ENCODE peak calls at places on chromosome 9, in six cellular contexts. One of them, this sample, is unnamed.
A peak's percentile ranks its signal among the peaks of the same experiment; 100 is the strongest.

GRCh38 chr9:122468735-122469134 is 9.0 kb downstream of the OR1J1 start:
- DNase-seq in OCI-LY7: no peak
- DNase-seq in hepatocyte: no peak
- DNase-seq in SK-N-SH: no peak
- DNase-seq in GM23338: no peak
- DNase-seq in MM.1S: no peak
- DNase-seq in this sample: no peak

GRCh38 chr9:115694014-115694413 is 459.6 kb upstream of the PAPPA start:
- DNase-seq in MM.1S: no peak
- DNase-seq in GM23338: peak; percentile 80
- DNase-seq in OCI-LY7: no peak
- DNase-seq in SK-N-SH: no peak
- DNase-seq in hepatocyte: peak; percentile 64
- DNase-seq in this sample: peak; percentile 73

GRCh38 chr9:38362912-38363588 is 29.5 kb upstream of the ALDH1B1 start:
- DNase-seq in MM.1S: peak; percentile 57
- DNase-seq in OCI-LY7: peak; percentile 31
- DNase-seq in SK-N-SH: peak; percentile 70
- DNase-seq in GM23338: peak; percentile 55
- DNase-seq in hepatocyte: peak; percentile 76
- DNase-seq in this sample: peak; percentile 69

GRCh38 chr9:119020284-119020683 is 349.0 kb downstream of the BRINP1 start:
- DNase-seq in SK-N-SH: no peak
- DNase-seq in GM23338: no peak
- DNase-seq in hepatocyte: no peak
- DNase-seq in OCI-LY7: no peak
- DNase-seq in MM.1S: no peak
- DNase-seq in this sample: no peak

GRCh38 chr9:110919609-110920008 is 118.7 kb downstream of the LPAR1 start:
- DNase-seq in GM23338: no peak
- DNase-seq in SK-N-SH: no peak
- DNase-seq in OCI-LY7: no peak
- DNase-seq in hepatocyte: peak; percentile 57
- DNase-seq in MM.1S: no peak
- DNase-seq in this sample: no peak

GRCh38 chr9:97366889-97367288 is 45.0 kb upstream of the TDRD7 start:
- DNase-seq in hepatocyte: no peak
- DNase-seq in OCI-LY7: no peak
- DNase-seq in GM23338: no peak
- DNase-seq in SK-N-SH: no peak
- DNase-seq in MM.1S: no peak
- DNase-seq in this sample: no peak

GRCh38 chr9:93582115-93582514 is 5.7 kb downstream of the PHF2 start:
- DNase-seq in SK-N-SH: no peak
- DNase-seq in GM23338: no peak
- DNase-seq in OCI-LY7: no peak
- DNase-seq in hepatocyte: peak; percentile 74
- DNase-seq in MM.1S: no peak
- DNase-seq in this sample: no peak

GRCh38 chr9:7121055-7121454 is 363.3 kb downstream of the KDM4C start:
- DNase-seq in hepatocyte: no peak
- DNase-seq in MM.1S: no peak
- DNase-seq in GM23338: no peak
- DNase-seq in SK-N-SH: no peak
- DNase-seq in OCI-LY7: no peak
- DNase-seq in this sample: no peak

GRCh38 chr9:33227741-33228140 is 12.2 kb upstream of the SPINK4 start:
- DNase-seq in SK-N-SH: no peak
- DNase-seq in GM23338: peak; percentile 44
- DNase-seq in MM.1S: no peak
- DNase-seq in hepatocyte: no peak
- DNase-seq in OCI-LY7: no peak
- DNase-seq in this sample: no peak

GRCh38 chr9:304106-304505 is 89.4 kb downstream of the DOCK8 start:
- DNase-seq in SK-N-SH: no peak
- DNase-seq in OCI-LY7: no peak
- DNase-seq in MM.1S: no peak
- DNase-seq in hepatocyte: no peak
- DNase-seq in GM23338: no peak
- DNase-seq in this sample: no peak

GRCh38 chr9:2132484-2133082 is 117.4 kb downstream of the SMARCA2 start:
- DNase-seq in OCI-LY7: peak; percentile 36
- DNase-seq in GM23338: peak; percentile 76
- DNase-seq in MM.1S: peak; percentile 23
- DNase-seq in hepatocyte: peak; percentile 23
- DNase-seq in SK-N-SH: peak; percentile 44
- DNase-seq in this sample: peak; percentile 42

GRCh38 chr9:112285056-112285455 is 48.4 kb downstream of the PTBP3 start:
- DNase-seq in GM23338: no peak
- DNase-seq in hepatocyte: no peak
- DNase-seq in OCI-LY7: no peak
- DNase-seq in MM.1S: no peak
- DNase-seq in SK-N-SH: no peak
- DNase-seq in this sample: no peak

GRCh38 chr9:121483049-121483448 is 16.6 kb downstream of the GGTA1 start:
- DNase-seq in MM.1S: no peak
- DNase-seq in GM23338: no peak
- DNase-seq in SK-N-SH: no peak
- DNase-seq in OCI-LY7: no peak
- DNase-seq in hepatocyte: peak; percentile 25
- DNase-seq in this sample: no peak

GRCh38 chr9:131524578-131525315 is 6.3 kb downstream of the UCK1 start:
- DNase-seq in OCI-LY7: no peak
- DNase-seq in GM23338: no peak
- DNase-seq in MM.1S: no peak
- DNase-seq in hepatocyte: no peak
- DNase-seq in SK-N-SH: no peak
- DNase-seq in this sample: no peak

GRCh38 chr9:115595951-115596742 is 478.2 kb upstream of the TNC start:
- DNase-seq in OCI-LY7: no peak
- DNase-seq in hepatocyte: no peak
- DNase-seq in GM23338: peak; percentile 16
- DNase-seq in SK-N-SH: no peak
- DNase-seq in MM.1S: no peak
- DNase-seq in this sample: peak; percentile 16

GRCh38 chr9:34994429-34995287 is 5.1 kb downstream of the DNAJB5 start:
- DNase-seq in SK-N-SH: peak; percentile 80
- DNase-seq in MM.1S: no peak
- DNase-seq in GM23338: peak; percentile 79
- DNase-seq in hepatocyte: peak; percentile 66
- DNase-seq in OCI-LY7: no peak
- DNase-seq in this sample: peak; percentile 66

GRCh38 chr9:127053908-127054307 is 68.5 kb downstream of the ANGPTL2 start:
- DNase-seq in hepatocyte: no peak
- DNase-seq in SK-N-SH: no peak
- DNase-seq in OCI-LY7: no peak
- DNase-seq in MM.1S: no peak
- DNase-seq in GM23338: no peak
- DNase-seq in this sample: no peak

GRCh38 chr9:79080536-79080935 is 491.2 kb upstream of the TLE4 start:
- DNase-seq in MM.1S: no peak
- DNase-seq in OCI-LY7: no peak
- DNase-seq in GM23338: no peak
- DNase-seq in SK-N-SH: no peak
- DNase-seq in hepatocyte: no peak
- DNase-seq in this sample: no peak

GRCh38 chr9:121150188-121150587 is 51.5 kb downstream of the RAB14 start:
- DNase-seq in SK-N-SH: no peak
- DNase-seq in OCI-LY7: no peak
- DNase-seq in hepatocyte: no peak
- DNase-seq in MM.1S: no peak
- DNase-seq in GM23338: no peak
- DNase-seq in this sample: no peak

GRCh38 chr9:109520475-109521132 is 22.5 kb upstream of the PTPN3 start:
- DNase-seq in MM.1S: peak; percentile 77
- DNase-seq in SK-N-SH: peak; percentile 69
- DNase-seq in OCI-LY7: peak; percentile 60
- DNase-seq in hepatocyte: peak; percentile 89
- DNase-seq in GM23338: peak; percentile 93
- DNase-seq in this sample: peak; percentile 85

GRCh38 chr9:72977670-72978069 is 24.8 kb upstream of the ALDH1A1 start:
- DNase-seq in SK-N-SH: no peak
- DNase-seq in OCI-LY7: no peak
- DNase-seq in GM23338: no peak
- DNase-seq in hepatocyte: no peak
- DNase-seq in MM.1S: no peak
- DNase-seq in this sample: no peak

GRCh38 chr9:83444110-83444509 is 94.1 kb downstream of the FRMD3 start:
- DNase-seq in SK-N-SH: peak; percentile 44
- DNase-seq in MM.1S: no peak
- DNase-seq in OCI-LY7: no peak
- DNase-seq in hepatocyte: no peak
- DNase-seq in GM23338: no peak
- DNase-seq in this sample: no peak

GRCh38 chr9:38107811-38108304 is 38.8 kb upstream of the SHB start:
- DNase-seq in MM.1S: no peak
- DNase-seq in OCI-LY7: no peak
- DNase-seq in SK-N-SH: no peak
- DNase-seq in GM23338: no peak
- DNase-seq in hepatocyte: peak; percentile 54
- DNase-seq in this sample: peak; percentile 85

GRCh38 chr9:75064307-75065025 is 23.5 kb downstream of the NMRK1 start:
- DNase-seq in OCI-LY7: no peak
- DNase-seq in SK-N-SH: no peak
- DNase-seq in hepatocyte: no peak
- DNase-seq in GM23338: no peak
- DNase-seq in MM.1S: no peak
- DNase-seq in this sample: no peak

GRCh38 chr9:12759767-12760166 is 15.1 kb upstream of the LURAP1L start:
- DNase-seq in SK-N-SH: no peak
- DNase-seq in MM.1S: no peak
- DNase-seq in hepatocyte: no peak
- DNase-seq in GM23338: no peak
- DNase-seq in OCI-LY7: no peak
- DNase-seq in this sample: no peak

GRCh38 chr9:11233693-11234092 is 620.9 kb upstream of the PTPRD start:
- DNase-seq in GM23338: peak; percentile 4
- DNase-seq in SK-N-SH: no peak
- DNase-seq in hepatocyte: no peak
- DNase-seq in MM.1S: no peak
- DNase-seq in OCI-LY7: no peak
- DNase-seq in this sample: no peak

GRCh38 chr9:98121096-98121495 is 2.1 kb upstream of the TRIM14 start:
- DNase-seq in hepatocyte: no peak
- DNase-seq in GM23338: no peak
- DNase-seq in MM.1S: no peak
- DNase-seq in OCI-LY7: peak; percentile 19
- DNase-seq in SK-N-SH: no peak
- DNase-seq in this sample: no peak

GRCh38 chr9:78010419-78010818 is 21.2 kb downstream of the GNAQ start:
- DNase-seq in hepatocyte: no peak
- DNase-seq in SK-N-SH: no peak
- DNase-seq in GM23338: no peak
- DNase-seq in OCI-LY7: no peak
- DNase-seq in MM.1S: no peak
- DNase-seq in this sample: no peak

GRCh38 chr9:81377310-81377709 is 312.0 kb downstream of the TLE1 start:
- DNase-seq in OCI-LY7: no peak
- DNase-seq in GM23338: no peak
- DNase-seq in hepatocyte: no peak
- DNase-seq in MM.1S: no peak
- DNase-seq in SK-N-SH: no peak
- DNase-seq in this sample: no peak

GRCh38 chr9:18920685-18921084 is 112.3 kb downstream of the SAXO1 start:
- DNase-seq in MM.1S: no peak
- DNase-seq in OCI-LY7: no peak
- DNase-seq in hepatocyte: no peak
- DNase-seq in SK-N-SH: no peak
- DNase-seq in GM23338: no peak
- DNase-seq in this sample: no peak
- H3K27ac ChIP-seq in MM.1S: no peak overlapping the region
- H3K27ac ChIP-seq in OCI-LY7: no peak overlapping the region
- H3K27ac ChIP-seq in hepatocyte: no peak overlapping the region
- H3K27ac ChIP-seq in SK-N-SH: no peak overlapping the region
- H3K27ac ChIP-seq in GM23338: no peak overlapping the region
- H3K27ac ChIP-seq in this sample: no peak overlapping the region

DNA sequence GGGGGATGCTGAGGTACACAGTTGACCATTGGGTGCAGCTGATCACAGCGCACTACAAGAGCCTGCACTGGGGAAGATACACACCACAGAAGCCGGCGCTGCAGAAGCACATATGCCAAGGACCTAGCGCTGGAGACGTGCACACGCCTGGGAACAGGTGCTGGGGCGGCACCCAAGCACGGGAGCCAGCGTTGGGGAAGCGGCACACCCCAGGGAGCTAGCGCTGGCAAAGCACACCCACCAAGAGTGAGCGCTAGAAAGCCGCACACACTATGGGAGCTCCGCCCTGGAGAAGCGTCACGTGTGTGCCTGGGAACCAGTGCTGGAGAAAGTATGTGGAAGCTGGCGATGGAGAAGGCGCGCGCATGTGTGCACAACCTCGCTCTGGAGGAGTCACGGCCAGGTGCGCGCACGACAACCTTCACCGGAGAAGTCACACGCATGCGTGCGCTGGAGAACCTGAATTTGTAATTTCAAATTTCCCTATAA is 4.5 kb downstream of the FANCC start:
- DNase-seq in SK-N-SH: peak; percentile 85
- DNase-seq in OCI-LY7: no peak
- DNase-seq in hepatocyte: peak; percentile 83
- DNase-seq in GM23338: peak; percentile 92
- DNase-seq in MM.1S: no peak
- DNase-seq in this sample: peak; percentile 62
- TF ChIP-seq EZH2phosphoT487 in SK-N-SH: no peak
- TF ChIP-seq EZH2phosphoT487 in OCI-LY7: no peak
- TF ChIP-seq EZH2phosphoT487 in hepatocyte: no peak
- TF ChIP-seq EZH2phosphoT487 in GM23338: no peak
- TF ChIP-seq EZH2phosphoT487 in MM.1S: no peak
- TF ChIP-seq EZH2phosphoT487 in this sample: no peak

DNA sequence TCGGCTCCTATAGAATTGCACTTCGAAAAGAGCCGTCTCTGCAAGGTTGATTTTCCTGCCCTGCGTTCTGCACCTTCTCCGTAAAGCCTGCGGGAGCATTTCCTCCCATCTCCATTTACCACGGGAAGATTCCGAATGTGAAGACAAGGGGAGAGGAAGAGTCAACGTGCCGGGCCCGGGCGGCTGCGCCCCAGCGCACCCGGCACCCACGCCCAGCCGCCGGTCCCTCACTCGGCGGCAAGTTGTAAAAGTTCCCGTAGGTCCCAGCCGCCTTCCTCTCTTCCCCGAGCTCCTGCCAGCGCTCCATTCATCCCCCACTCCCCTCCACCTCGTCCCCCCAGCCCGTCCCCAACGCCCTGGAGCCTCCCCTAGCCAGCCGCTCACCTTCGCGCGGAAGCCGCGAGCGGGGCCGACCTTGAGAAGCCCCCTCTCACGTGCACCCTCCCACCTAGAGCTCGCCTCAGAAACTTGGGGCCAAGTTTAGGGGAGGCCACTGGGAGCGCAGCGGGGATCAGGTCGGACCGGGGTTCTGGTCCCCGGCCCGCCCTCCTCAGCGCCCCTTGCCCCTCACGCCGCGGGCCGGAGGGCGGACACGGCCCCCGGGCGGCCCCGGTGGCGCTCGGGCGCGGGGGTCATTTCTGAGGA is 387 bp downstream of the BNC2 start:
- DNase-seq in MM.1S: no peak
- DNase-seq in SK-N-SH: peak; percentile 67
- DNase-seq in hepatocyte: peak; percentile 33
- DNase-seq in GM23338: peak; percentile 54
- DNase-seq in OCI-LY7: no peak
- DNase-seq in this sample: peak; percentile 52
- H3K4me3 ChIP-seq in MM.1S: peak overlapping the region; percentile 65
- H3K4me3 ChIP-seq in SK-N-SH: peak overlapping the region; percentile 75
- H3K4me3 ChIP-seq in hepatocyte: peak overlapping the region; percentile 74
- H3K4me3 ChIP-seq in GM23338: peak overlapping the region; percentile 83
- H3K4me3 ChIP-seq in OCI-LY7: no peak overlapping the region
- H3K4me3 ChIP-seq in this sample: peak overlapping the region; percentile 88

GRCh38 chr9:87963770-87964169 is 10.6 kb downstream of the CDK20 start:
- DNase-seq in MM.1S: no peak
- DNase-seq in hepatocyte: no peak
- DNase-seq in SK-N-SH: no peak
- DNase-seq in GM23338: no peak
- DNase-seq in OCI-LY7: no peak
- DNase-seq in this sample: no peak
- H3K27ac ChIP-seq in MM.1S: no peak overlapping the region
- H3K27ac ChIP-seq in hepatocyte: no peak overlapping the region
- H3K27ac ChIP-seq in SK-N-SH: no peak overlapping the region
- H3K27ac ChIP-seq in GM23338: no peak overlapping the region
- H3K27ac ChIP-seq in OCI-LY7: no peak overlapping the region
- H3K27ac ChIP-seq in this sample: no peak overlapping the region

This sample was measured in neural progenitor cell.